ENCODE peak calls at places on chromosomes 5 and 9, in five cellular contexts. U is HCT116; A is naive thymus-derived CD4-positive, alpha-beta T cell; J is H7; S is fibroblast of lung. H is an unnamed sample.

GRCh38 chr5:115319007-115319406 is 22.6 kb upstream of the CCDC112 start:
- DNase-seq in A (no peak), J (no peak), S (no peak), U (no peak), H (no peak)

GRCh38 chr5:149837680-149838269 is 106.8 kb downstream of the PDE6A start:
- DNase-seq in S (peak), U (peak), A (no peak), J (peak), H (peak)

GRCh38 chr9:77457916-77458592 is 190.1 kb downstream of the GNA14 start:
- DNase-seq in J (peak), U (peak), S (peak), A (peak), H (peak)

GRCh38 chr9:27151693-27152397 is 42.8 kb downstream of the TEK start:
- DNase-seq in S (peak), J (no peak), A (no peak), U (no peak), H (peak)

GRCh38 chr5:133147411-133147810 is 95.6 kb downstream of the HSPA4 start:
- DNase-seq in U (no peak), S (peak), J (no peak), A (peak), H (peak)

GRCh38 chr9:91055845-91056244 is 254.2 kb downstream of the SYK start:
- DNase-seq in U (no peak), A (no peak), S (no peak), J (no peak), H (no peak)

GRCh38 chr5:180096616-180097015 is 25.1 kb upstream of the RNF130 start:
- DNase-seq in J (no peak), S (no peak), A (no peak), U (no peak), H (no peak)

GRCh38 chr9:32672478-32672877 is 37.0 kb upstream of the TAF1L start:
- DNase-seq in S (peak), A (no peak), U (no peak), J (no peak), H (peak)

GRCh38 chr9:97737429-97737828 is 40.3 kb upstream of the XPA start:
- DNase-seq in U (peak), J (peak), A (no peak), S (no peak), H (peak)

GRCh38 chr9:112753725-112754124 is 3.2 kb downstream of the SNX30 start:
- DNase-seq in S (peak), U (peak), J (no peak), A (no peak), H (peak)

GRCh38 chr5:67805666-67806348 is 409.7 kb upstream of the PIK3R1 start:
- DNase-seq in J (peak), S (no peak), U (no peak), A (no peak), H (no peak)

GRCh38 chr5:18236386-18236785 is 602.1 kb downstream of the TAF11L14 start:
- DNase-seq in J (no peak), U (no peak), A (no peak), S (no peak), H (no peak)

GRCh38 chr5:137286025-137286610 is 213.0 kb downstream of the SPOCK1 start:
- DNase-seq in U (no peak), S (peak), A (no peak), J (no peak), H (peak)

GRCh38 chr5:61401726-61402125 is 69.7 kb downstream of the ZSWIM6 start:
- DNase-seq in J (peak), U (no peak), A (no peak), S (peak), H (peak)

GRCh38 chr5:68898961-68899471 is 194.8 kb upstream of the SLC30A5 start:
- DNase-seq in J (no peak), U (peak), A (no peak), S (peak), H (peak)

GRCh38 chr9:115152281-115152680 is 34.3 kb upstream of the TNC start:
- DNase-seq in U (no peak), J (no peak), A (no peak), S (no peak), H (no peak)

GRCh38 chr5:55866485-55866884 is 15.3 kb downstream of the IL31RA start:
- DNase-seq in J (no peak), U (no peak), S (no peak), A (no peak), H (no peak)

GRCh38 chr5:137205237-137205636 is 293.9 kb downstream of the SPOCK1 start:
- DNase-seq in U (no peak), A (no peak), J (no peak), S (peak), H (no peak)

GRCh38 chr5:168047043-168047668 is 244.3 kb upstream of the WWC1 start:
- DNase-seq in S (peak), J (peak), U (peak), A (no peak), H (peak)

GRCh38 chr5:72154076-72154756 is 46.9 kb downstream of the MAP1B start:
- DNase-seq in A (no peak), S (no peak), J (no peak), U (no peak), H (no peak)

GRCh38 chr5:168076561-168076991 is 214.9 kb upstream of the WWC1 start:
- DNase-seq in A (no peak), U (peak), S (no peak), J (peak), H (peak)

GRCh38 chr5:173303878-173304590 is 24.2 kb downstream of the STC2 start:
- DNase-seq in A (no peak), J (peak), S (peak), U (no peak), H (no peak)

GRCh38 chr5:131171276-131171815 is 602 bp downstream of the LYRM7 start:
- DNase-seq in J (no peak), S (no peak), A (peak), U (no peak), H (no peak)

GRCh38 chr9:136339173-136339957 is 12.0 kb downstream of the GPSM1 start:
- DNase-seq in U (no peak), A (no peak), S (peak), J (peak), H (peak)

GRCh38 chr5:164747371-164747770 is 1242.0 kb downstream of the MAT2B start:
- DNase-seq in U (no peak), A (no peak), J (no peak), S (no peak), H (no peak)

GRCh38 chr9:110152704-110153374 is 55.1 kb downstream of the C9orf152 start:
- DNase-seq in A (peak), S (peak), J (peak), U (peak), H (peak)

GRCh38 chr9:98795970-98796363 is 388 bp downstream of the ANKS6 start:
- DNase-seq in A (peak), U (no peak), S (no peak), J (peak), H (no peak)

GRCh38 chr5:89901983-89902382 is 507.6 kb downstream of the CETN3 start:
- DNase-seq in S (no peak), J (no peak), U (no peak), A (no peak), H (no peak)

GRCh38 chr5:133472829-133473228 is 139.5 kb downstream of the FSTL4 start:
- DNase-seq in U (no peak), S (no peak), J (no peak), A (no peak), H (no peak)

GRCh38 chr5:106094128-106094726 is 1576.5 kb downstream of the EFNA5 start:
- DNase-seq in S (peak), A (no peak), U (no peak), J (no peak), H (peak)

GRCh38 chr9:5843450-5844249 is 10.7 kb upstream of the ERMP1 start:
- DNase-seq in A (no peak), U (no peak), S (peak), J (no peak), H (no peak)

GRCh38 chr9:34547960-34548603 is 25.3 kb upstream of the ENHO start:
- DNase-seq in U (peak), S (peak), J (peak), A (no peak), H (peak)

GRCh38 chr5:16017720-16018119 is 161.9 kb downstream of the MARCHF11 start:
- DNase-seq in S (no peak), U (no peak), J (no peak), A (no peak), H (no peak)

GRCh38 chr5:72330712-72331111 is 10.5 kb downstream of the PTCD2 start:
- DNase-seq in U (no peak), A (no peak), J (no peak), S (no peak), H (no peak)

GRCh38 chr9:21479152-21479702 is 2.9 kb downstream of the IFNE start:
- DNase-seq in A (no peak), U (no peak), J (no peak), S (no peak), H (peak)
- H3K4me3 ChIP-seq in A (no peak), U (no peak), J (no peak), S (no peak), H (no peak)

GRCh38 chr9:70924905-70925547 is 196.4 kb downstream of the TRPM3 start:
- DNase-seq in S (peak), J (peak), A (no peak), U (peak), H (peak)
- H3K4me3 ChIP-seq in S (peak), J (no peak), A (no peak), U (no peak), H (peak)

DNA sequence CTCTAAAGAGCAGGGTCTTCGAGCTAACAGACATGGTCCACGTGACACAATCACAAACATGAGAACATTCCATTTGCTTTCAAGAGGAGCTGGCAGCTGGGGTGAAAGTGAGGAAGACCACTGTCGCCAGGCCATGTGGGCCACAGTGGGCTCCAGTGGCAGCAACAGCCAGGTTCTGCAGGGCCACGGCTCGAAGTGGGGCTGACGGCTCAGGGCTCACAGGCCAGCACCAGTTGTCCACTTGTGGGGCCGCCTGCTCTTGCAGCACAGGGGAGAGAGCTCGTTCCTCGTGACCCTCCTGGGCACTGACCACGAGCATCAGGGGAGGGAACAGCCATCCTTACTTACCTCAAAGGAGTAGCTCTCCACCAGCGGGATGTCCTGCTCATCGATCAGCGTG is 2.0 kb downstream of the ZMYND19 start:
- DNase-seq in A (no peak), J (no peak), U (no peak), S (no peak), H (no peak)
- H3K4me3 ChIP-seq in A (no peak), J (no peak), U (no peak), S (no peak), H (no peak)

GRCh38 chr5:533243-534005 is 9.2 kb upstream of the SLC9A3 start:
- DNase-seq in U (no peak), S (no peak), J (no peak), A (no peak), H (no peak)
- H3K4me3 ChIP-seq in U (no peak), S (no peak), J (no peak), A (no peak), H (no peak)

DNA sequence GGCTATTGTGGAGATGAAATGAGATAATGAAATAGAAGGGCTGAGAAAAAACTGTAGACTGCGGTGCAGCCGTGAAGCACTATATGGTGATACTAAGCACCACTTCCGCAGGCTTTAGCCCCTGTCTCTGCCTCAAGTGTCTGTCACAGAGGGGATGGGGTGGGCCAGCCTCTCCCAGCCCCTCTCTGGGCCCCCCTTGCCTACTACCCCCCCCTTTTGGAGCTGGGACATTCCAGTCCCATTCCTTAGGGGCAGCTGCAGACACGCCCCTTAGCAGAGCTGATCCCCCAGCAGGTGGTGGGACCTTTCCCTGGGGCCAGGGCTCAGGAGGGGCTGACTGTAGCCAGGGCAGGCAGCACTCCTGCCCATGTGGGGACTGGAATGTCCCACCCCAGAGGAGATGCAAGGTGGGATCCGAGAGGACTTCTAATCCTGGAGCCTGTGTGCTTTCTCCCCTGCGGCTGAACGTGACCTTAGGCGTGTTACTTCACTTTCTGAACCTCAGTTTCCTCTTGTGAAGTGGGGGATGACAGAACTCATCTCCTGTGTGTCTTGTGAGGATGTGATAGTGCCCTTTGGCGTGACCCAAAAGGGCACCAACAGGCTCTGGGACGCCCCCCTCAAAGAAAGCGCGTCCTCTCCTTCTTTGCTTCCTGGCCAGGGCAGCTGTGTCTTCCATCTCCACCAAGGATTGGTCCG is 2.0 kb downstream of the N4BP3 start:
- DNase-seq in S (no peak), A (no peak), J (peak), U (no peak), H (no peak)
- H3K4me3 ChIP-seq in S (no peak), A (peak), J (peak), U (peak), H (no peak)

GRCh38 chr9:134407123-134407779 is 81.0 kb downstream of the RXRA start:
- DNase-seq in U (peak), J (peak), A (peak), S (peak), H (peak)

GRCh38 chr9:134408389-134408788 is 82.1 kb downstream of the RXRA start:
- DNase-seq in S (no peak), A (no peak), U (no peak), J (peak), H (no peak)

GRCh38 chr9:134404376-134405358 is 78.4 kb downstream of the RXRA start:
- DNase-seq in J (peak), S (no peak), A (no peak), U (no peak), H (no peak)

GRCh38 chr9:134405527-134405926 is 79.3 kb downstream of the RXRA start:
- DNase-seq in U (no peak), A (no peak), S (no peak), J (peak), H (no peak)

DNA sequence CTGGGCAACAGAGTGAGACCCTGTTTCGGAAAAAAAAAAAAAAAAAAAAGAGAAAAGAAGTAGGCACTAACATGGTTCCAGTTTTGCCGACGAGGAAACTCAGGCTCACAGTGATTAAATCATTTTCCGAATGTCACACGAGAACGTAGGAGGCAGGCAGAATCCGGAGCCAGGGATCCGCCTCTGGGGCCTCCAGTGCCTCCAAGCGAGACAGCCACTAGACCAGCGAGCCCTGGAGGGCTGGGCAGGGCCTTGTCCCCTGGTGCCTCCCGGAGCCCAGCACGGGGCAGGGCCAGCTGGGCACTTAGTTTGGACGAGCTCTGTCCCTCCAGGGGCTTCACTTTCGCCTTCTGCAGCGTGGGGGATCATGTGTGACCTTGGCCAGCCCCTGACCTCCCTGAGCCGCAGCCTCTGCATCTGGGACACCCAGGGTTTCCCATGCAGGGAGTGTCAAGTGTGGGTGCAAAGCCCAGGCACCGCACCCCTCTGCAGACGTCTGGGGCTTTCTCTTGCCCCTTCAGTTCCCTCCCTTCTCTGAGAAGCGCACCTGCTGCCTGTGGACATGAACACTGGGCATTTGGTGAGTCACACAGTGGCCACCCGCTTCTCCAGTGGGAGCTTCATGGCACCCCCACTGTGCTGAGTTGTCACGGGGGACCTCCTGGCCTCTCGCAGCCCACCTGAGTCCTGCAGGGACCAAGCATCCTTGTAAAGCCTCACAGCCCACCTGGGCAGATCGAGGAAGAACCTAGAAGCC is 80.3 kb downstream of the RXRA start:
- DNase-seq in U (no peak), A (no peak), J (peak), S (no peak), H (peak)
- H3K4me3 ChIP-seq in U (peak), A (peak), J (no peak), S (no peak), H (no peak)

GRCh38 chr5:176545388-176545736 is 3.8 kb upstream of the CDHR2 start:
- DNase-seq in U (no peak), S (no peak), A (no peak), J (no peak), H (no peak)
- H3K4me3 ChIP-seq in U (no peak), S (no peak), A (no peak), J (no peak), H (no peak)

H was measured in fibroblast of mammary gland.